ENCODE peak calls at places on chromosomes 7 and 10, in ten cellular contexts. M, E, T, U, O, L, J, D, I and N are unnamed samples.
A peak's percentile ranks its signal among the peaks of the same experiment; 100 is the strongest.

GRCh38 chr7:25846722-25847121 is 305.3 kb upstream of the NFE2L3 start:
- DNase-seq in U (peak; percentile 92), O (no peak), D (no peak), M (peak; percentile 56), T (no peak), J (no peak), I (no peak), E (peak; percentile 42), L (no peak), N (no peak)

GRCh38 chr7:142583424-142583823 is 165.8 kb upstream of the PRSS1 start:
- DNase-seq in T (no peak), E (no peak), M (no peak), J (no peak), L (no peak), D (peak; percentile 63), U (no peak), O (no peak), I (peak; percentile 58), N (peak; percentile 86)

GRCh38 chr7:1691601-1692499 is 21.8 kb downstream of the ELFN1 start:
- DNase-seq in M (no peak), T (no peak), E (peak; percentile 23), I (no peak), O (peak; percentile 76), J (peak; percentile 56), L (no peak), D (no peak), U (peak; percentile 80), N (no peak)

GRCh38 chr7:44267178-44267577 is 58.2 kb downstream of the CAMK2B start:
- DNase-seq in O (no peak), J (no peak), I (no peak), M (no peak), D (no peak), U (no peak), T (no peak), L (no peak), E (no peak), N (no peak)

GRCh38 chr10:86300931-86301330 is 65.7 kb downstream of the GRID1 start:
- DNase-seq in M (no peak), J (peak; percentile 55), E (peak; percentile 14), U (peak; percentile 48), O (peak; percentile 70), T (no peak), I (no peak), L (no peak), D (no peak), N (no peak)

GRCh38 chr7:47576031-47576908 is 5.6 kb downstream of the TNS3 start:
- DNase-seq in D (peak; percentile 51), J (no peak), O (no peak), E (peak; percentile 89), L (no peak), T (peak; percentile 95), U (peak; percentile 93), I (no peak), M (peak; percentile 78), N (no peak)

GRCh38 chr10:100817268-100817839 is 72.0 kb downstream of the PAX2 start:
- DNase-seq in L (peak; percentile 75), M (no peak), U (peak; percentile 10), J (no peak), E (no peak), D (no peak), I (no peak), T (no peak), O (no peak), N (no peak)

GRCh38 chr7:37960483-37960882 is 40.0 kb downstream of the EPDR1 start:
- DNase-seq in U (no peak), D (no peak), I (no peak), O (no peak), E (no peak), M (no peak), L (no peak), T (no peak), J (no peak), N (no peak)

DNA sequence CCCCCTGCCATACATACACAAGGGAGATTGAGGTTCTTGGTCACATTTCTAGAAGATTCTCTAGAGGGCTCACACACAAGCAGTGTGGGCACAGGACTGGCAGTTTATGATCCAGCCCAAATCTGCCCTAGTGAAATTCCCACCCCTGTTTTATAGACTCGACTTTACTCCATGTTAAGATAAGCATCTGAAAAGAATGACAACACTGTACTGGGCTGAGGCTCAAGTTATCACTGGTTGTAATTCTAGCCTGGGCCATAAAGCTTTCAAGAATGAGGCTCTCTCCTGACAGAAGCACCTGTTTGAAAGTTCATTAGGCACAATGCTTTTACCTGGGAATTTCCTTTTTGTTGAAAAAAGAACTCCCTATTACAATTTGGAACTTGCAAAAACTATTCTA is 195.6 kb upstream of the GLI3 start:
- DNase-seq in D (no peak), U (no peak), O (no peak), M (no peak), J (no peak), I (no peak), L (no peak), E (no peak), T (no peak), N (no peak)
- TF ChIP-seq POLR2AphosphoS5 in D (no peak), U (no peak), O (no peak), M (no peak), J (no peak), I (no peak), L (no peak), E (no peak), T (no peak), N (no peak)

DNA sequence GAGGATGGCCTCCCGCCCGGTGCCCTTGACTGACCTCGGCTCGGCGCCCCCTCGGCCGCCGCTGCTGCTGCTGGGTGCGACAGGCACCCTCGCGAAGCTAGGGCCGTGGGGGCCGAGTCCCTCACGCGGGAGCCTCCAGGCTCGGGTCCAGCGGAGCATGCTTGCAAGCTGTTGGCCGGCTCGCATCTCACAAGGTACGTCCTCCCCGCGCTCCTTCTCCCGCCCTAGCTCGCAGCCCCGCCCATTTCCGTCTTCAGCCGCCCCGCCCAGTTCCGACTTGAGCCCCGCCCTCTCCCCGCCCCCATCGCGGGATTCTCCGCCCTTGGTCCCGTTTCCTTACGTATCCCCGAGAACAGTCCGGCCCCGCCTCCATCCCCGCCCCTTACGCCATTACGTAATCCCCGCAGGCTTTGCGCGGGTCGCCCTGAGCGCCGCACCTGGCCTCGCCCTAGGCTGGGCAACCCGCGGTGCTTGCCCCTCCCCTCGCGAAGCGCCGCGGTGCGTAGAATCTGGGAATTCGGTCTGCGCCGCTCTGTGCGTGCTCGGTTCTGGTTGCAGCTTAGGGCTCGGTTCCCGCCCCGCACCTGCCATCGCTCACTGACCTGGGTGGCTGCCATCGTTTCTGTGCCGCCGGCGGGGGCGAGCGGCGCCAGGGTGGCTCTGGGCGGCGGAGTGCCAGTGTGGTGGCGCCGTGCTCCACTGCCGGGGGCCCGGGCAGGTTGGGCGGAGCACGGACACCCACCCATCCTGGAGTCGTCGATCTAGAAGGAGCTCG is at the start of gene ABHD11:
- DNase-seq in L (peak; percentile 97), M (peak; percentile 100), U (peak; percentile 100), D (peak; percentile 95), O (peak; percentile 100), J (peak; percentile 99), I (peak; percentile 90), T (peak; percentile 85), E (peak; percentile 99), N (peak; percentile 94)
- H3K4me1 ChIP-seq in L (peaks cover 27% of the 10 kb centered on the region), M (peaks cover 67% of the 10 kb centered on the region), U (no peaks in the 10 kb centered on the region), D (peaks cover 84% of the 10 kb centered on the region), O (peaks cover 40% of the 10 kb centered on the region), J (peaks cover 59% of the 10 kb centered on the region), I (no peaks in the 10 kb centered on the region), T (peaks cover 43% of the 10 kb centered on the region), E (peaks cover 50% of the 10 kb centered on the region), N (peaks cover 65% of the 10 kb centered on the region)

GRCh38 chr10:76244061-76244686 is 812.8 kb downstream of the LRMDA start:
- DNase-seq in I (no peak), E (no peak), M (no peak), L (no peak), T (no peak), J (no peak), U (no peak), D (no peak), O (no peak), N (no peak)

GRCh38 chr10:76245951-76246495 is 814.6 kb downstream of the LRMDA start:
- DNase-seq in D (no peak), T (no peak), I (no peak), E (no peak), U (no peak), M (no peak), J (no peak), O (no peak), L (no peak), N (no peak)

GRCh38 chr10:76251773-76252617 is 820.6 kb downstream of the LRMDA start:
- DNase-seq in D (no peak), M (peak; percentile 71), O (peak; percentile 79), E (no peak), I (no peak), J (no peak), T (no peak), U (peak; percentile 99), L (no peak), N (no peak)

GRCh38 chr10:76252733-76253132 is 821.3 kb downstream of the LRMDA start:
- DNase-seq in D (no peak), O (no peak), J (no peak), E (no peak), I (no peak), L (no peak), M (no peak), U (peak; percentile 69), T (no peak), N (no peak)

DNA sequence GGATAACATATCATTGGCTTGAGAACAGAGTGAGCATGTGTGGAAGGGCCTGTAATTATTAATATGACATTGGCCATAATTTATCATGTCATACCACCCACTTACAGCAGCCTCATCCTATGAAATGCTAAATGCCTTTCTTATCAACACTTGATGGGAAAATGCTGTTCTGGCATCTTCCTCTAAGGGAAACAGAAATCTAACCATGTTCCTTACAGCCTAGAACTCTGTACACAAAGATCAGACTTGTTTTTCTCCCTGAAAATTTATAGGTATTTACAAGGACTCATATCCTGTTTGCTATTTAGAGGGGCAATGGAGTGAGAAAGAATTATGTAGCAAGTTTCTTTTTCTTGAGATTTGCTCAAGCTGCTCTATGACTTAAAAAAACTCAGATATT is 817.4 kb downstream of the LRMDA start:
- DNase-seq in U (no peak), T (no peak), M (no peak), E (no peak), D (no peak), O (no peak), I (no peak), L (no peak), J (no peak), N (no peak)
- TF ChIP-seq POLR2AphosphoS5 in U (no peak), T (no peak), M (no peak), E (no peak), D (no peak), O (no peak), I (no peak), L (no peak), J (no peak), N (no peak)

GRCh38 chr7:40223451-40224112 is 88.8 kb downstream of the SUGCT start:
- DNase-seq in T (no peak), O (no peak), J (no peak), I (no peak), E (no peak), L (no peak), M (no peak), U (no peak), D (no peak), N (no peak)
- H3K4me1 ChIP-seq in T (no peaks in the 10 kb centered on the region), O (no peaks in the 10 kb centered on the region), J (no peaks in the 10 kb centered on the region), I (no peaks in the 10 kb centered on the region), E (peaks cover 10% of the 10 kb centered on the region), L (no peaks in the 10 kb centered on the region), M (no peaks in the 10 kb centered on the region), U (no peaks in the 10 kb centered on the region), D (no peaks in the 10 kb centered on the region), N (no peaks in the 10 kb centered on the region)

GRCh38 chr10:58971806-58972491 is 204.5 kb upstream of the PHYHIPL start:
- DNase-seq in O (no peak), E (no peak), M (no peak), I (no peak), U (no peak), D (no peak), L (no peak), J (no peak), T (no peak), N (no peak)
- TF ChIP-seq POLR2AphosphoS5 in O (no peak), E (no peak), M (no peak), I (no peak), U (no peak), D (no peak), L (no peak), J (no peak), T (no peak), N (no peak)